ENCODE peak calls at places on chromosome 22, in nine cellular contexts. U is CD8-positive, alpha-beta T cell; V is brain microvascular endothelial cell; G is cardiac muscle cell; L is thoracic aorta; D is Panc1; Z is left ventricle myocardium inferior; H is transverse colon; R is keratinocyte. K is an unnamed sample.

GRCh38 chr22:30227438-30228228 is 18.9 kb downstream of the LIF start:
- DNase-seq in U (no peak), V (no peak), G (no peak), L (no peak), D (no peak), Z (no peak), H (no peak), R (no peak), K (no peak)

GRCh38 chr22:21634844-21635243 is 2.3 kb downstream of the CCDC116 start:
- DNase-seq in U (no peak), V (no peak), G (no peak), L (no peak), D (no peak), Z (no peak), H (no peak), R (no peak), K (peak; percentile 55)

GRCh38 chr22:43172191-43172590 is 14.7 kb downstream of the TTLL12 start:
- DNase-seq in U (no peak), V (no peak), G (no peak), L (no peak), D (no peak), Z (no peak), H (no peak), R (no peak), K (no peak)

GRCh38 chr22:46044718-46045458 is 67.9 kb upstream of the WNT7B start:
- DNase-seq in U (no peak), V (no peak), G (peak; percentile 46), L (no peak), D (no peak), Z (peak; percentile 60), H (peak; percentile 51), R (no peak), K (peak; percentile 85)

GRCh38 chr22:43956383-43956782 is 1.1 kb downstream of the SAMM50 start:
- DNase-seq in U (no peak), V (no peak), G (no peak), L (no peak), D (no peak), Z (no peak), H (no peak), R (no peak), K (no peak)

GRCh38 chr22:30420401-30421178 is 5.0 kb upstream of the MTFP1 start:
- DNase-seq in U (no peak), V (peak; percentile 90), G (no peak), L (no peak), D (no peak), Z (no peak), H (no peak), R (no peak), K (no peak)

GRCh38 chr22:44444341-44445306 is 53.4 kb downstream of the RTL6 start:
- DNase-seq in U (no peak), V (no peak), G (no peak), L (no peak), D (no peak), Z (no peak), H (no peak), R (no peak), K (no peak)

GRCh38 chr22:30121988-30122387 is 41.7 kb downstream of the HORMAD2 start:
- DNase-seq in U (no peak), V (no peak), G (no peak), L (no peak), D (no peak), Z (no peak), H (no peak), R (no peak), K (no peak)

GRCh38 chr22:42915980-42916765 is 59.1 kb upstream of the ARFGAP3 start:
- DNase-seq in U (no peak), V (no peak), G (peak; percentile 44), L (no peak), D (no peak), Z (no peak), H (no peak), R (no peak), K (peak; percentile 25)

GRCh38 chr22:46089426-46090041 is 60.8 kb upstream of the PPARA start:
- DNase-seq in U (no peak), V (no peak), G (no peak), L (no peak), D (no peak), Z (peak; percentile 13), H (peak; percentile 7), R (no peak), K (peak; percentile 49)

GRCh38 chr22:39125622-39126021 is 26.9 kb downstream of the CBX7 start:
- DNase-seq in U (no peak), V (no peak), G (no peak), L (no peak), D (no peak), Z (no peak), H (no peak), R (no peak), K (no peak)

GRCh38 chr22:48152916-48153315 is 1390.5 kb downstream of the TBC1D22A start:
- DNase-seq in U (no peak), V (no peak), G (no peak), L (no peak), D (no peak), Z (no peak), H (no peak), R (no peak), K (no peak)

GRCh38 chr22:49480896-49481650 is 346.6 kb downstream of the BRD1 start:
- DNase-seq in U (no peak), V (no peak), G (no peak), L (no peak), D (no peak), Z (no peak), H (no peak), R (no peak), K (no peak)

GRCh38 chr22:41844036-41844435 is 11.1 kb downstream of the SREBF2 start:
- DNase-seq in U (no peak), V (no peak), G (no peak), L (no peak), D (no peak), Z (no peak), H (no peak), R (no peak), K (no peak)

DNA sequence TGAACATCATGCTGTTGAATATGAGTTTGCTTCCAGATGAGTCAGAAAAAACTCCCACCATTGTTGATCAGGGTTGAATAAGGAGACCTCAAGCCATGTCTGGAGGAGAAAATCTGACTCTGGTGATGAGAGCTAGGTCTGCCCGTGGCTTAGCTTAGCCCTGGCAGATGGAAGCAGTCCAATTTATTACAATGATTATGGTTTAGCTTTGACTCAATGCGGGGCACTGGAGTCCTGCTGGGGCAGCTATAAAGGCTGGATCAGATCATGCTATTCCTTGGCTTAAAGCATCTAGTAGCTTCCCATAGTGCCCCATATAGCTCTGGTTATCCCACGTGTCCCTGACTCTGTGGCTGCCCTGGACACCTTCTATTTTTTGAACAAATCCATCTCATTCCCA is 506.5 kb downstream of the MN1 start:
- DNase-seq in U (no peak), V (no peak), G (no peak), L (no peak), D (no peak), Z (no peak), H (no peak), R (no peak), K (no peak)
- H3K27ac ChIP-seq in U (no peak overlapping the region), V (no peak overlapping the region), G (no peak overlapping the region), L (no peak overlapping the region), D (no peak overlapping the region), Z (no peak overlapping the region), H (no peak overlapping the region), R (no peak overlapping the region), K (no peak overlapping the region)

GRCh38 chr22:28351585-28351984 is 328.1 kb downstream of the TTC28 start:
- DNase-seq in U (no peak), V (no peak), G (no peak), L (no peak), D (no peak), Z (no peak), H (no peak), R (no peak), K (no peak)
- H3K27ac ChIP-seq in U (no peak overlapping the region), V (no peak overlapping the region), G (peak overlapping the region; percentile 39), L (no peak overlapping the region), D (no peak overlapping the region), Z (no peak overlapping the region), H (no peak overlapping the region), R (no peak overlapping the region), K (no peak overlapping the region)

DNA sequence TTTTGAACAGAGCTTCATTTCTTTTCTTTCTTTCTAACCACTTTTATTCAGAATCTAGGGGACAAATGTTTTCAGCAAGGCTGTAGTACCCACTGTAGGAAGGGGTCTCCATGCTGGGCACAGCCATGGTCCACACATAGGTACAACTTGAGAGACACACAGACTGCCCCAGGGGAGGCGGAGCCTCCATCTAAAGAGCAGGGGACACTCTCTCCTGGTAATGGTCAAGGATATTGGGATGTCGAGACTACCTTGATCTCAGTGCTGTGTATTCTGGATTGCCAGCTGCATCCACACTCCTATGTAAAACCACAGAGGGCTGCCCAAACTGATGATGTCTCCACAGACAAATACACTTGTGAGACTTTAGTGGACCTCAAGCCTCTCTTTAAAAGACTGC is 2.9 kb upstream of the APOL3 start:
- DNase-seq in U (no peak), V (no peak), G (no peak), L (no peak), D (no peak), Z (no peak), H (no peak), R (no peak), K (no peak)
- H3K27ac ChIP-seq in U (no peak overlapping the region), V (no peak overlapping the region), G (no peak overlapping the region), L (no peak overlapping the region), D (no peak overlapping the region), Z (no peak overlapping the region), H (peak overlapping the region; percentile 95), R (no peak overlapping the region), K (no peak overlapping the region)

DNA sequence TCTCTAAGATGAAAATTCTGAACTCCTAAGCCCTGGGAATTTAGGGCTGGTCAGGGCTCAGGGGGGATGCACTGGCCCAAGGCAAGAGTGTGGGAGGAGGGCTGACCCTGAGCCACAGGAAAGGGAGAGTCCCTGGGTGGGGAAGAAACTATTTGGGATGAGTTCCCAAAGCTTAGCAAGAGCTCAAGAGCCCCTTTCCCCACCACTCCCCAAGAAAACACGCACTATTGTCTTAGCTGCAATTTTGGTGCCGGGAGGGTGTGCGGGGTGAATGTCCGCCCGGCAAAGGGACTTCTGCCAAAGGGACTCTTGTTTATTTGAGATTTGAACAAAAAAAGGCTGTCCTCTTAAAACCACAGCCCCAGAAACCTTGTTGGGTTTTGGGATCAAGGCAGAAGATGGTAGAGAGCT is 37.0 kb downstream of the KIAA1671 start:
- DNase-seq in U (no peak), V (no peak), G (no peak), L (no peak), D (no peak), Z (no peak), H (no peak), R (no peak), K (no peak)
- H3K27ac ChIP-seq in U (no peak overlapping the region), V (no peak overlapping the region), G (peak overlapping the region; percentile 23), L (peak overlapping the region; percentile 38), D (no peak overlapping the region), Z (peak overlapping the region; percentile 84), H (peak overlapping the region; percentile 80), R (no peak overlapping the region), K (peak overlapping the region; percentile 41)

GRCh38 chr22:23279781-23280180 is 99.5 kb downstream of the BCR start:
- DNase-seq in U (no peak), V (no peak), G (no peak), L (no peak), D (no peak), Z (no peak), H (no peak), R (no peak), K (no peak)
- H3K27ac ChIP-seq in U (peak overlapping the region; percentile 27), V (no peak overlapping the region), G (no peak overlapping the region), L (peak overlapping the region; percentile 93), D (no peak overlapping the region), Z (peak overlapping the region; percentile 55), H (peak overlapping the region; percentile 73), R (peak overlapping the region; percentile 74), K (no peak overlapping the region)